ENCODE peak calls at places on chromosomes 2 and 18, in six cellular contexts. T is psoas muscle, S is AG10803, J is WERI-Rb-1, K is heart right ventricle, C is suprapubic skin. Z is an unnamed sample.

GRCh38 chr18:73679941-73680700 is 467.5 kb downstream of the FBXO15 start:
- DNase-seq in T (no peak), S (no peak), J (no peak), K (no peak), C (no peak), Z (peak)

GRCh38 chr18:38362286-38362792 is 796.7 kb upstream of the CELF4 start:
- DNase-seq in T (no peak), S (no peak), J (peak), K (no peak), C (no peak), Z (no peak)

GRCh38 chr18:74480149-74480651 is 16.0 kb upstream of the CNDP2 start:
- DNase-seq in T (no peak), S (no peak), J (no peak), K (no peak), C (no peak), Z (no peak)

GRCh38 chr18:63783394-63783793 is 8.2 kb downstream of the SERPINB7 start:
- DNase-seq in T (no peak), S (no peak), J (peak), K (no peak), C (no peak), Z (peak)

GRCh38 chr2:134835471-134835870 is 2.9 kb upstream of the ACMSD start:
- DNase-seq in T (no peak), S (no peak), J (no peak), K (no peak), C (no peak), Z (no peak)

GRCh38 chr2:8532408-8532807 is 149.4 kb upstream of the ID2 start:
- DNase-seq in T (no peak), S (no peak), J (no peak), K (no peak), C (no peak), Z (no peak)

GRCh38 chr2:231854616-231855125 is 68.4 kb downstream of the COPS7B start:
- DNase-seq in T (no peak), S (no peak), J (no peak), K (no peak), C (no peak), Z (peak)

GRCh38 chr18:33751613-33752221 is 173.7 kb downstream of the ASXL3 start:
- DNase-seq in T (no peak), S (peak), J (no peak), K (no peak), C (no peak), Z (peak)

GRCh38 chr18:55265916-55266488 is 306.7 kb upstream of the CCDC68 start:
- DNase-seq in T (no peak), S (no peak), J (no peak), K (no peak), C (no peak), Z (no peak)

GRCh38 chr18:12765127-12765526 is 62.3 kb downstream of the PSMG2 start:
- DNase-seq in T (no peak), S (no peak), J (no peak), K (no peak), C (peak), Z (no peak)

DNA sequence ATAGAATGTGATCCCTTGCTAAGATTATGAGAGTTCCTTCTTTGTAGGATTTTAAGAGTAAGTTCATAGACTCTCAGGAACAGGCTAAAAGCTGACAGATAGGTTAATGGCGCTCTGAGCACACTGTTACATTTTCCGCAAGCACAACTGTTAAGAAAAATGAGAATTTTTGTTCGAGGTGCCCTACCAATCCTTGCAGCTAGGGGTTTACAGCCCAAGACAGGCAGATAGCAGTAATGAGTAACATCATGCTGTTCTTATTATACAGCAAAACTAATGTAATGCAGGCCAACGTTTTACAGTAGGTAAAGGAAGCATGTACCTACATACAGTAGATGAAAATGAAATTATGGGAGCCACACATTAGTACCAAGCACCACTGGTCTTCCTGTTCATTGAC is 11.2 kb upstream of the BOD1L2 start:
- DNase-seq in T (no peak), S (no peak), J (no peak), K (no peak), C (no peak), Z (no peak)
- TF ChIP-seq CTCF in T (no peak), S (no peak), J (peak), K (no peak), C (no peak), Z (no peak)

GRCh38 chr18:76620326-76620813 is 125.3 kb upstream of the ZNF516 start:
- DNase-seq in T (peak), S (peak), J (peak), K (peak), C (peak), Z (peak)
- TF ChIP-seq CTCF in T (peak), S (peak), J (peak), K (peak), C (peak), Z (peak)

DNA sequence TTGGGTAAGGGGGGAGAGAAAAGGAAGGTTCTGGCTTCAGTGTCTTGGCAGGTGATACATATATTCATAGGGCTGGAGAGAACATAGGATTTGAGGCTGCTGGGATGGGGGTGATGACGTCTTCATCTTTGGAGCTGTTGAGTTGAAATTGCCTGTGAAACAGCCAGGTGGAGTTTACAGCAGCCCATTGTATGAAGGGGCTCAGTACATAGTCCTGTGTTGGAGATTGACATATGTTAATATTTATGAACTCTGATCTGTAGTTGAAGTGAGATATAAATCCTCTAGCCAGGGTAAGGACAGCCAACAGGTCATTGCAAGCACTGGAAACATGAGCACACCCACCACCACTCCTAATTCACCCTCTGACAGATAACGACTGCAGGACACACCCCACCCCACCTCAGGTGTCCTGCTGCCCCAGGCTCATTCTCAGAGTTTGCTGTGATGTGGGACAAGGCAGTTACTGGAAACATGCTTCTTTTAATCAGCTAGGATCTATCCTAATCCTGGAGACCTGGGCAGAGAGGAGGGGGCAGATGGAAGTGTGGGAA is 112.4 kb upstream of the TRIB2 start:
- DNase-seq in T (no peak), S (no peak), J (no peak), K (no peak), C (no peak), Z (no peak)
- TF ChIP-seq CTCF in T (no peak), S (no peak), J (no peak), K (no peak), C (no peak), Z (no peak)

GRCh38 chr2:196336206-196336605 is 164.8 kb upstream of the STK17B start:
- DNase-seq in T (no peak), S (no peak), J (no peak), K (no peak), C (no peak), Z (no peak)

GRCh38 chr2:196336715-196337617 is 165.6 kb upstream of the STK17B start:
- DNase-seq in T (no peak), S (peak), J (no peak), K (no peak), C (no peak), Z (peak)

GRCh38 chr2:196335238-196335637 is 163.9 kb upstream of the STK17B start:
- DNase-seq in T (no peak), S (peak), J (no peak), K (no peak), C (no peak), Z (peak)

GRCh38 chr2:196338440-196338839 is 167.1 kb upstream of the STK17B start:
- DNase-seq in T (no peak), S (no peak), J (no peak), K (no peak), C (no peak), Z (no peak)

GRCh38 chr2:196337618-196337953 is 166.2 kb upstream of the STK17B start:
- DNase-seq in T (no peak), S (no peak), J (no peak), K (no peak), C (no peak), Z (no peak)
- TF ChIP-seq CTCF in T (no peak), S (no peak), J (no peak), K (no peak), C (no peak), Z (no peak)

GRCh38 chr18:48667276-48668254 is 128.7 kb downstream of the CTIF start:
- DNase-seq in T (no peak), S (no peak), J (peak), K (no peak), C (peak), Z (peak)
- TF ChIP-seq CTCF in T (peak), S (peak), J (peak), K (no peak), C (no peak), Z (no peak)